ENCODE peak calls at places on chromosomes 16 and 17, in six cellular contexts. One of them, this sample, is unnamed.

GRCh38 chr17:70132505-70132904 is 36.8 kb upstream of the KCNJ2 start:
- DNase-seq in CD4-positive, alpha-beta T cell: no peak
- DNase-seq in WTC11: no peak
- DNase-seq in testis: no peak
- DNase-seq in uterus: no peak
- DNase-seq in DMS 273 treated with DMSO at 0.1 percent for 48 hours: no peak
- DNase-seq in this sample: no peak

GRCh38 chr17:19440421-19440820 is 29.4 kb downstream of the RNF112 start:
- DNase-seq in CD4-positive, alpha-beta T cell: no peak
- DNase-seq in WTC11: no peak
- DNase-seq in testis: no peak
- DNase-seq in uterus: no peak
- DNase-seq in DMS 273 treated with DMSO at 0.1 percent for 48 hours: no peak
- DNase-seq in this sample: no peak

GRCh38 chr16:19292186-19292585 is 6.7 kb downstream of the CLEC19A start:
- DNase-seq in CD4-positive, alpha-beta T cell: no peak
- DNase-seq in WTC11: no peak
- DNase-seq in testis: no peak
- DNase-seq in uterus: no peak
- DNase-seq in DMS 273 treated with DMSO at 0.1 percent for 48 hours: no peak
- DNase-seq in this sample: no peak

GRCh38 chr17:74838275-74838674 is 21.4 kb downstream of the GRIN2C start:
- DNase-seq in CD4-positive, alpha-beta T cell: no peak
- DNase-seq in WTC11: no peak
- DNase-seq in testis: no peak
- DNase-seq in uterus: no peak
- DNase-seq in DMS 273 treated with DMSO at 0.1 percent for 48 hours: no peak
- DNase-seq in this sample: no peak

GRCh38 chr17:8152981-8153549 is 861 bp upstream of the PER1 start:
- DNase-seq in CD4-positive, alpha-beta T cell: no peak
- DNase-seq in WTC11: no peak
- DNase-seq in testis: no peak
- DNase-seq in uterus: peak
- DNase-seq in DMS 273 treated with DMSO at 0.1 percent for 48 hours: no peak
- DNase-seq in this sample: no peak

GRCh38 chr16:59909262-59909661 is 1175.1 kb upstream of the GOT2 start:
- DNase-seq in CD4-positive, alpha-beta T cell: no peak
- DNase-seq in WTC11: no peak
- DNase-seq in testis: no peak
- DNase-seq in uterus: no peak
- DNase-seq in DMS 273 treated with DMSO at 0.1 percent for 48 hours: no peak
- DNase-seq in this sample: no peak

GRCh38 chr17:69473801-69474170 is 59.3 kb downstream of the MAP2K6 start:
- DNase-seq in CD4-positive, alpha-beta T cell: no peak
- DNase-seq in WTC11: no peak
- DNase-seq in testis: no peak
- DNase-seq in uterus: no peak
- DNase-seq in DMS 273 treated with DMSO at 0.1 percent for 48 hours: no peak
- DNase-seq in this sample: no peak

GRCh38 chr17:17741346-17742023 is 60.2 kb downstream of the RAI1 start:
- DNase-seq in CD4-positive, alpha-beta T cell: no peak
- DNase-seq in WTC11: peak
- DNase-seq in testis: peak
- DNase-seq in uterus: no peak
- DNase-seq in DMS 273 treated with DMSO at 0.1 percent for 48 hours: no peak
- DNase-seq in this sample: no peak

GRCh38 chr17:2027528-2028233 is 2.3 kb upstream of the DPH1 start:
- DNase-seq in CD4-positive, alpha-beta T cell: no peak
- DNase-seq in WTC11: no peak
- DNase-seq in testis: no peak
- DNase-seq in uterus: no peak
- DNase-seq in DMS 273 treated with DMSO at 0.1 percent for 48 hours: no peak
- DNase-seq in this sample: no peak